ENCODE peak calls at places on chromosomes 5 and 9, in ten cellular contexts. G is SJCRH30; X is T-helper 2 cell; K is naive thymus-derived CD4-positive, alpha-beta T cell; E is SHP77 treated with DMSO at 0.1 percent for 48 hours; C is stimulated activated CD4-positive, alpha-beta T cell treated with anti-CD3 and anti-CD28 coated beads, TNF-alpha, amount 100 ng/mL, for 48 hours; L is progenitor cell of endocrine pancreas; U is NCI-H460; T is stimulated activated effector memory CD8-positive, alpha-beta T cell treated with anti-CD3 and anti-CD28 coated beads, Interleukin-12 subunit alpha, Interleukin-12 subunit beta, amount 100 ng/mL, for 72 hours; I is stimulated activated CD8-positive, alpha-beta memory T cell treated with anti-CD3 and anti-CD28 coated beads, Interleukin-4, amount 100 ng/mL, for 24 hours. Q is an unnamed sample.

GRCh38 chr9:119418721-119419120 is 49.5 kb upstream of the BRINP1 start:
- DNase-seq in T (no peak), L (no peak), U (no peak), I (no peak), E (no peak), K (no peak), G (no peak), C (no peak), X (no peak), Q (no peak)

GRCh38 chr5:1975898-1976765 is 93.4 kb upstream of the IRX4 start:
- DNase-seq in G (no peak), K (no peak), X (no peak), I (no peak), U (no peak), T (no peak), L (no peak), C (no peak), E (no peak), Q (no peak)

GRCh38 chr9:130308081-130308571 is 42.6 kb downstream of the HMCN2 start:
- DNase-seq in E (no peak), T (no peak), G (no peak), C (no peak), U (no peak), I (no peak), X (no peak), K (no peak), L (no peak), Q (no peak)

GRCh38 chr5:39283231-39283818 is 64.0 kb upstream of the FYB1 start:
- DNase-seq in C (no peak), U (peak; percentile 46), I (peak; percentile 4), X (peak; percentile 9), K (peak; percentile 83), T (peak; percentile 74), L (peak; percentile 10), E (peak; percentile 49), G (peak; percentile 56), Q (no peak)

GRCh38 chr5:103910002-103910401 is 347.4 kb upstream of the NUDT12 start:
- DNase-seq in I (no peak), X (no peak), C (no peak), K (no peak), G (no peak), L (no peak), E (no peak), T (no peak), U (no peak), Q (no peak)

GRCh38 chr9:76654051-76654461 is 110.2 kb upstream of the PCA3 start:
- DNase-seq in X (no peak), C (no peak), L (no peak), E (no peak), T (no peak), K (no peak), G (no peak), U (no peak), I (no peak), Q (no peak)

GRCh38 chr5:14032944-14033343 is 88.5 kb upstream of the DNAH5 start:
- DNase-seq in L (no peak), K (no peak), E (no peak), I (no peak), G (no peak), T (peak; percentile 10), C (no peak), U (no peak), X (no peak), Q (no peak)

GRCh38 chr9:136566899-136567298 is 21.1 kb upstream of the NOTCH1 start:
- DNase-seq in L (no peak), G (peak; percentile 68), U (no peak), I (no peak), T (no peak), K (no peak), C (no peak), E (peak; percentile 9), X (no peak), Q (no peak)

GRCh38 chr9:19995619-19996018 is 206.8 kb upstream of the SLC24A2 start:
- DNase-seq in E (no peak), C (no peak), U (no peak), K (no peak), X (no peak), T (no peak), G (no peak), I (no peak), L (no peak), Q (no peak)

GRCh38 chr9:16405421-16405820 is 465.0 kb downstream of the BNC2 start:
- DNase-seq in U (no peak), L (no peak), K (no peak), G (no peak), X (no peak), I (no peak), C (no peak), E (no peak), T (no peak), Q (no peak)

GRCh38 chr5:64333891-64334290 is 168.2 kb downstream of the RNF180 start:
- DNase-seq in L (no peak), T (no peak), I (no peak), U (no peak), G (no peak), K (no peak), E (no peak), X (no peak), C (no peak), Q (no peak)

GRCh38 chr9:12813960-12814876 is 39.4 kb downstream of the LURAP1L start:
- DNase-seq in E (peak; percentile 63), C (no peak), G (peak; percentile 67), T (no peak), L (no peak), U (peak; percentile 98), I (no peak), K (no peak), X (no peak), Q (no peak)

GRCh38 chr5:138952962-138953361 is 77.8 kb upstream of the LRRTM2 start:
- DNase-seq in K (no peak), L (no peak), I (no peak), E (no peak), X (no peak), C (no peak), T (no peak), G (peak; percentile 83), U (no peak), Q (no peak)

GRCh38 chr9:110029422-110029814 is 178.5 kb downstream of the C9orf152 start:
- DNase-seq in I (no peak), C (no peak), X (no peak), K (no peak), G (peak; percentile 45), U (no peak), T (no peak), L (no peak), E (no peak), Q (no peak)

GRCh38 chr9:21070171-21070571 is 7.6 kb downstream of the IFNB1 start:
- DNase-seq in I (no peak), C (no peak), E (no peak), G (peak; percentile 18), L (no peak), U (peak; percentile 21), K (no peak), T (no peak), X (no peak), Q (no peak)

GRCh38 chr9:11821541-11821940 is 871.6 kb upstream of the TYRP1 start:
- DNase-seq in E (no peak), L (no peak), G (no peak), I (no peak), X (no peak), U (no peak), T (no peak), K (no peak), C (no peak), Q (no peak)

GRCh38 chr5:103804714-103805113 is 242.1 kb upstream of the NUDT12 start:
- DNase-seq in G (no peak), E (no peak), I (no peak), U (no peak), L (no peak), T (no peak), C (no peak), X (no peak), K (no peak), Q (no peak)

GRCh38 chr9:136741885-136742568 is 713 bp downstream of the LCN10 start:
- DNase-seq in U (no peak), I (no peak), T (no peak), X (no peak), K (no peak), C (no peak), G (no peak), E (no peak), L (no peak), Q (no peak)

GRCh38 chr5:139388198-139388821 is 1.4 kb downstream of the MZB1 start:
- DNase-seq in L (no peak), G (peak; percentile 23), X (no peak), C (no peak), U (no peak), E (no peak), T (no peak), I (no peak), K (no peak), Q (no peak)

GRCh38 chr5:106862450-106863193 is 808.1 kb downstream of the EFNA5 start:
- DNase-seq in E (peak; percentile 96), I (no peak), T (no peak), U (no peak), K (no peak), L (no peak), G (peak; percentile 61), X (no peak), C (no peak), Q (no peak)

GRCh38 chr9:127714916-127715442 is 484 bp downstream of the PTRH1 start:
- DNase-seq in L (no peak), G (no peak), K (no peak), E (no peak), U (no peak), T (no peak), I (no peak), C (no peak), X (no peak), Q (no peak)

GRCh38 chr5:116340799-116341198 is 233.8 kb downstream of the SEMA6A start:
- DNase-seq in X (no peak), K (no peak), T (no peak), C (no peak), U (no peak), G (no peak), L (no peak), I (no peak), E (no peak), Q (no peak)

GRCh38 chr9:77846957-77847574 is 184.5 kb downstream of the GNAQ start:
- DNase-seq in C (no peak), U (no peak), X (no peak), T (no peak), G (peak; percentile 38), E (no peak), K (no peak), L (no peak), I (no peak), Q (no peak)

GRCh38 chr5:161400583-161400982 is 145.9 kb downstream of the GABRB2 start:
- DNase-seq in K (no peak), L (no peak), C (no peak), G (peak; percentile 21), I (no peak), E (peak; percentile 9), U (no peak), T (no peak), X (no peak), Q (no peak)

GRCh38 chr5:25618821-25619220 is 974.0 kb upstream of the CDH10 start:
- DNase-seq in I (no peak), C (no peak), T (no peak), L (no peak), E (no peak), G (no peak), K (no peak), X (no peak), U (no peak), Q (no peak)

GRCh38 chr9:114324492-114324891 is 1.6 kb downstream of the ORM1 start:
- DNase-seq in G (no peak), I (no peak), T (no peak), L (peak; percentile 31), K (no peak), C (no peak), X (no peak), E (no peak), U (no peak), Q (no peak)

GRCh38 chr5:86979801-86980510 is 287.7 kb upstream of the RASA1 start:
- DNase-seq in E (no peak), I (no peak), G (peak; percentile 76), U (peak; percentile 38), K (no peak), X (no peak), C (no peak), T (no peak), L (no peak), Q (no peak)

GRCh38 chr5:129904102-129904666 is at the start of gene CHSY3:
- DNase-seq in X (no peak), G (peak; percentile 74), T (no peak), K (peak; percentile 12), U (peak; percentile 82), I (peak; percentile 11), E (no peak), L (peak; percentile 66), C (peak; percentile 21), Q (no peak)

Q was measured in GM18507.